ENCODE peak calls at places on chromosomes 2 and 18, in four cellular contexts. F is cardiac muscle cell, H is uterus, W is brain microvascular endothelial cell. L is an unnamed sample.

GRCh38 chr2:238096311-238097011 is 3.7 kb upstream of the ESPNL start:
- DNase-seq in H (no peak), W (no peak), F (no peak), L (no peak)

GRCh38 chr2:219457784-219458369 is 23.2 kb downstream of the SPEG start:
- DNase-seq in H (no peak), W (no peak), F (peak; percentile 40), L (peak; percentile 39)

GRCh38 chr2:144505245-144505801 is 14.6 kb downstream of the ZEB2 start:
- DNase-seq in F (peak; percentile 51), W (no peak), H (no peak), L (no peak)

GRCh38 chr2:209334188-209335017 is 89.4 kb upstream of the MAP2 start:
- DNase-seq in W (peak; percentile 46), H (peak; percentile 16), F (peak; percentile 68), L (no peak)

GRCh38 chr2:202609381-202610145 is 25.2 kb upstream of the FAM117B start:
- DNase-seq in H (no peak), W (no peak), F (no peak), L (peak; percentile 43)

GRCh38 chr2:217016829-217017228 is 157.0 kb upstream of the TNP1 start:
- DNase-seq in H (peak; percentile 57), F (no peak), W (no peak), L (no peak)

GRCh38 chr2:190627881-190628412 is 20.9 kb upstream of the NAB1 start:
- DNase-seq in W (no peak), F (no peak), H (peak; percentile 35), L (no peak)

GRCh38 chr2:20106746-20107145 is 55.3 kb upstream of the LAPTM4A start:
- DNase-seq in F (peak; percentile 60), H (no peak), W (no peak), L (no peak)

GRCh38 chr18:75139226-75139911 is 69.6 kb downstream of the PTGR3 start:
- DNase-seq in H (no peak), F (no peak), W (no peak), L (no peak)

GRCh38 chr2:98464772-98465310 is 20.2 kb downstream of the INPP4A start:
- DNase-seq in W (no peak), F (no peak), H (no peak), L (no peak)

GRCh38 chr2:106292627-106293026 is 98.5 kb upstream of the UXS1 start:
- DNase-seq in H (no peak), W (no peak), F (no peak), L (no peak)

GRCh38 chr18:42360716-42361115 is 405.7 kb downstream of the PIK3C3 start:
- DNase-seq in F (no peak), H (no peak), W (no peak), L (no peak)

GRCh38 chr2:33763671-33764310 is 164.7 kb upstream of the FAM98A start:
- DNase-seq in F (no peak), W (no peak), H (no peak), L (no peak)

GRCh38 chr2:126825306-126825705 is 73.4 kb upstream of the TEX51 start:
- DNase-seq in W (no peak), H (no peak), F (no peak), L (no peak)

GRCh38 chr2:27663160-27663462 is 303 bp downstream of the SUPT7L start:
- DNase-seq in W (no peak), F (no peak), H (no peak), L (no peak)
- H3K27ac ChIP-seq in W (peak overlapping the region; percentile 88), F (peak overlapping the region; percentile 97), H (peak overlapping the region; percentile 88), L (peak overlapping the region; percentile 89)

GRCh38 chr2:3303583-3304406 is 73.8 kb downstream of the EIPR1 start:
- DNase-seq in W (peak; percentile 91), F (peak; percentile 89), H (peak; percentile 76), L (peak; percentile 33)
- H3K27ac ChIP-seq in W (peak overlapping the region; percentile 21), F (peak overlapping the region; percentile 32), H (no peak overlapping the region), L (no peak overlapping the region)

DNA sequence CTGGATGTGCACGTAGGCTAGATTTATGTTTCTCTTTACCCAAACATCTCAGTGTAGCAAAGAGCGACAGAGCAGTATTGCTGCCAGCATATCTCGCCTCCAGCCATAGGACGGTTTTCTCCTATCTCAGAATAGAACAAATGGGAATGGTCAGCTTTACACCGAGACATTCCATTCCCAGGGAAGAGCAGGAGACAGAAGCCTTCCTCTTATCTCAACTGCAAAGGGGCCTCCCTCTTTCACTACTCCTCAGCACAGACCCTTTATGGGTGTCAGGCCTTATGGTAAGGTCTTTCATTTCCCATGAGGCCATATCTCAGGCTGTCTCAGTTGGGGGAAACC is 19.2 kb upstream of the TMBIM1 start:
- DNase-seq in W (no peak), H (no peak), F (peak; percentile 50), L (no peak)
- H3K27ac ChIP-seq in W (no peak overlapping the region), H (no peak overlapping the region), F (peak overlapping the region; percentile 99), L (no peak overlapping the region)

GRCh38 chr2:54589340-54590215 is 133.5 kb downstream of the SPTBN1 start:
- DNase-seq in H (no peak), F (no peak), W (peak; percentile 69), L (no peak)

GRCh38 chr2:54590216-54590961 is 133.1 kb upstream of the EML6 start:
- DNase-seq in W (no peak), H (no peak), F (no peak), L (no peak)

GRCh38 chr2:54594048-54594447 is 129.4 kb upstream of the EML6 start:
- DNase-seq in H (no peak), W (no peak), F (no peak), L (no peak)

GRCh38 chr2:54593249-54593648 is 130.2 kb upstream of the EML6 start:
- DNase-seq in F (no peak), H (no peak), W (no peak), L (no peak)

DNA sequence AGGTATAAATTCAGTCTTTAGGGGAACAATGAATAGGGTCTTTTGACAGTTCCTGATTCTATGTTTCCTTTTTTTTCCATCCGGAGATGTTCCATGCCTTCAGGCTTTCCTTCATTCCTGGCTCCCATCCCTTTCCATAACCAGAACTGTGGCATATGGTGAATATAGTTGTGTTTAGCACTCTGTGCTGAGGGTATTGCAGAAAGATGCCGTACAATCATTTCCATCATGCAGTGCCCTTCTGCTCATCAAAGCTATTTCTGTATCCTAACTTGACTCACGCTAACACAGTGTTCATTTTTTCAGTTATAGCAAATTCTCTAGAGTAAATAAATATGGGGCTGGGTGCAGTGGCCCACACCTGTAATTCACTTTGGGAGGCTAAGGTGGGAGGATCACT is 131.9 kb upstream of the EML6 start:
- DNase-seq in W (no peak), H (no peak), F (no peak), L (no peak)
- H3K27ac ChIP-seq in W (no peak overlapping the region), H (no peak overlapping the region), F (no peak overlapping the region), L (no peak overlapping the region)

GRCh38 chr2:16508061-16508851 is 157.4 kb downstream of the CYRIA start:
- DNase-seq in H (no peak), F (peak; percentile 83), W (no peak), L (no peak)

GRCh38 chr2:16506366-16506765 is 159.3 kb downstream of the CYRIA start:
- DNase-seq in W (no peak), F (peak; percentile 24), H (no peak), L (no peak)

GRCh38 chr2:16511041-16511440 is 154.6 kb downstream of the CYRIA start:
- DNase-seq in F (no peak), W (no peak), H (no peak), L (no peak)

GRCh38 chr2:16507655-16508054 is 158.0 kb downstream of the CYRIA start:
- DNase-seq in F (no peak), W (no peak), H (no peak), L (no peak)

GRCh38 chr2:16509042-16509441 is 156.6 kb downstream of the CYRIA start:
- DNase-seq in W (no peak), F (no peak), H (no peak), L (no peak)
- H3K27ac ChIP-seq in W (no peak overlapping the region), F (no peak overlapping the region), H (no peak overlapping the region), L (no peak overlapping the region)

GRCh38 chr2:85706604-85707296 is 12.6 kb downstream of the GNLY start:
- DNase-seq in H (no peak), W (no peak), F (no peak), L (no peak)
- H3K27ac ChIP-seq in H (peak overlapping the region; percentile 8), W (no peak overlapping the region), F (no peak overlapping the region), L (no peak overlapping the region)

GRCh38 chr2:221104391-221104811 is 467.7 kb downstream of the EPHA4 start:
- DNase-seq in W (peak; percentile 23), H (peak; percentile 56), F (peak; percentile 82), L (no peak)
- H3K27ac ChIP-seq in W (no peak overlapping the region), H (no peak overlapping the region), F (peak overlapping the region; percentile 60), L (no peak overlapping the region)

GRCh38 chr18:12015697-12016062 is 34.4 kb downstream of the IMPA2 start:
- DNase-seq in H (no peak), F (no peak), W (no peak), L (no peak)
- H3K27ac ChIP-seq in H (no peak overlapping the region), F (no peak overlapping the region), W (no peak overlapping the region), L (peak overlapping the region; percentile 67)

GRCh38 chr2:16840496-16841172 is 175.0 kb upstream of the CYRIA start:
- DNase-seq in W (no peak), F (no peak), H (no peak), L (no peak)
- H3K27ac ChIP-seq in W (no peak overlapping the region), F (no peak overlapping the region), H (no peak overlapping the region), L (no peak overlapping the region)

DNA sequence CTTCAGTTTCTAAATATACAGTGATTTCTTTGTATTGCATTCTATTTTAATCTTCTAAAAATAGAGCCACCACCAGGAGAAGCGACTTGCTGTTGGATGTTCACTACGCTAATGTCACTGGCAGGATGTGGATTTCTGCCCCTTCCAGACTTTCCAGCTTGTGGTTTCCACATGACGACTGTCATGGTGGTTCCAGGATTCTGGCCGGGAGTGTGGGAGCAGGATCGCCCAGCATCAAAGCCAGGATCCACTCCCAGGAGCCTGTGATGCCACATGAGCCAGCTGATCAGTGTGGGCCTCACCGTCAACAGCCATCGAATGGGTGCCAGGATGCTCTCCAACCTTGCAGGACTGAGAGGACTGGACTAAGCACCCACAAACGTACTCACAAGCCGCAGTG is 148.8 kb downstream of the HDAC4 start:
- DNase-seq in F (no peak), W (no peak), H (no peak), L (no peak)
- H3K27ac ChIP-seq in F (no peak overlapping the region), W (no peak overlapping the region), H (no peak overlapping the region), L (no peak overlapping the region)

L was measured in epithelial cell of prostate.